ENCODE peak calls at places on chromosomes 1 and 21, in six cellular contexts. N is PC-3, Y is pancreas, X is RWPE1, E is SK-N-SH, O is Panc1. V is an unnamed sample.

GRCh38 chr1:4797429-4797828 is 143.0 kb downstream of the AJAP1 start:
- DNase-seq in N (no peak), O (no peak), E (no peak), X (no peak), Y (no peak), V (no peak)

GRCh38 chr21:45330075-45330781 is 42.5 kb upstream of the POFUT2 start:
- DNase-seq in O (no peak), X (peak), Y (peak), E (no peak), N (peak), V (peak)

GRCh38 chr1:208231929-208232360 is 12.2 kb downstream of the PLXNA2 start:
- DNase-seq in N (peak), O (no peak), E (peak), Y (peak), X (peak), V (peak)

GRCh38 chr21:46289655-46290178 is 3.6 kb downstream of the YBEY start:
- DNase-seq in Y (no peak), N (no peak), E (no peak), O (no peak), X (no peak), V (no peak)

GRCh38 chr1:51818487-51818886 is 60.0 kb downstream of the NRDC start:
- DNase-seq in E (no peak), X (no peak), N (no peak), Y (no peak), O (no peak), V (no peak)

GRCh38 chr1:235047331-235047871 is 81.2 kb downstream of the TOMM20 start:
- DNase-seq in O (no peak), N (no peak), X (no peak), E (no peak), Y (no peak), V (no peak)

GRCh38 chr1:234730110-234730509 is 120.1 kb upstream of the IRF2BP2 start:
- DNase-seq in Y (no peak), O (no peak), E (no peak), N (no peak), X (no peak), V (no peak)

GRCh38 chr1:2022063-2022770 is 3.1 kb downstream of the GABRD start:
- DNase-seq in N (no peak), O (no peak), E (no peak), Y (no peak), X (no peak), V (no peak)

GRCh38 chr21:26982767-26983166 is 15.9 kb upstream of the ADAMTS5 start:
- DNase-seq in Y (no peak), X (peak), N (peak), O (no peak), E (no peak), V (peak)

GRCh38 chr21:39444406-39445145 is 1.0 kb downstream of the LCA5L start:
- DNase-seq in X (peak), N (peak), O (no peak), Y (no peak), E (peak), V (peak)

GRCh38 chr1:41152622-41153044 is 89.5 kb downstream of the SCMH1 start:
- DNase-seq in O (no peak), Y (no peak), E (no peak), X (peak), N (peak), V (peak)

GRCh38 chr1:214983126-214983869 is 99.2 kb upstream of the KCNK2 start:
- DNase-seq in Y (no peak), O (no peak), E (no peak), N (peak), X (no peak), V (no peak)

GRCh38 chr1:54125671-54126070 is 27.1 kb downstream of the CDCP2 start:
- DNase-seq in N (peak), E (no peak), Y (peak), X (no peak), O (no peak), V (peak)

GRCh38 chr1:201741763-201742342 is 87.1 kb upstream of the IPO9 start:
- DNase-seq in N (no peak), O (no peak), E (no peak), X (peak), Y (no peak), V (peak)

GRCh38 chr21:45927851-45928850 is 53.4 kb upstream of the COL6A1 start:
- DNase-seq in E (no peak), O (no peak), Y (no peak), X (no peak), N (no peak), V (no peak)

GRCh38 chr1:232911027-232911599 is 39.3 kb upstream of the NTPCR start:
- DNase-seq in E (no peak), Y (no peak), X (no peak), O (no peak), N (no peak), V (no peak)

GRCh38 chr1:83845437-83846071 is 153.4 kb downstream of the TTLL7 start:
- DNase-seq in X (no peak), E (no peak), N (no peak), Y (no peak), O (no peak), V (peak)

GRCh38 chr1:3061981-3062615 is 6.9 kb upstream of the PRDM16 start:
- DNase-seq in O (no peak), E (no peak), X (no peak), N (peak), Y (no peak), V (no peak)

GRCh38 chr1:33142483-33143065 is 39.3 kb downstream of the TRIM62 start:
- DNase-seq in N (no peak), Y (no peak), X (no peak), E (no peak), O (no peak), V (no peak)

GRCh38 chr1:108704501-108704900 is 8.2 kb upstream of the FNDC7 start:
- DNase-seq in X (peak), Y (no peak), O (no peak), N (peak), E (no peak), V (peak)

GRCh38 chr1:162612606-162613400 is 19.5 kb upstream of the DDR2 start:
- DNase-seq in E (no peak), X (no peak), Y (peak), N (no peak), O (no peak), V (peak)

GRCh38 chr1:18085387-18086074 is 22.1 kb upstream of the IGSF21 start:
- DNase-seq in Y (no peak), N (no peak), O (no peak), E (peak), X (no peak), V (no peak)

GRCh38 chr1:64875606-64876005 is 90.7 kb downstream of the JAK1 start:
- DNase-seq in O (no peak), X (no peak), Y (no peak), E (no peak), N (no peak), V (no peak)

GRCh38 chr1:178126790-178127189 is 32.9 kb downstream of the RASAL2 start:
- DNase-seq in Y (no peak), N (peak), E (no peak), X (peak), O (peak), V (peak)

GRCh38 chr1:226403522-226404034 is 4.3 kb downstream of the PARP1 start:
- DNase-seq in X (peak), N (peak), O (no peak), E (peak), Y (no peak), V (peak)

GRCh38 chr21:33078907-33079582 is 9.1 kb downstream of the OLIG1 start:
- DNase-seq in N (peak), X (peak), Y (no peak), O (peak), E (no peak), V (peak)

GRCh38 chr1:230226814-230227213 is 159.8 kb downstream of the GALNT2 start:
- DNase-seq in Y (no peak), E (no peak), N (no peak), X (no peak), O (no peak), V (no peak)

GRCh38 chr21:45325206-45326168 is 37.8 kb upstream of the POFUT2 start:
- DNase-seq in X (no peak), O (no peak), E (no peak), Y (no peak), N (no peak), V (no peak)

GRCh38 chr21:35017256-35017655 is 31.8 kb downstream of the RUNX1 start:
- DNase-seq in Y (no peak), O (no peak), X (no peak), E (no peak), N (no peak), V (no peak)

GRCh38 chr1:154809436-154810413 is 60.4 kb downstream of the KCNN3 start:
- DNase-seq in N (peak), Y (no peak), X (peak), O (no peak), E (no peak), V (peak)

GRCh38 chr1:12014141-12014981 is 4.9 kb upstream of the MIIP start:
- DNase-seq in Y (no peak), N (no peak), E (no peak), O (no peak), X (peak), V (no peak)
- TF ChIP-seq CTCF in Y (no peak), N (peak), E (peak), O (no peak), X (no peak), V (no peak)

DNA sequence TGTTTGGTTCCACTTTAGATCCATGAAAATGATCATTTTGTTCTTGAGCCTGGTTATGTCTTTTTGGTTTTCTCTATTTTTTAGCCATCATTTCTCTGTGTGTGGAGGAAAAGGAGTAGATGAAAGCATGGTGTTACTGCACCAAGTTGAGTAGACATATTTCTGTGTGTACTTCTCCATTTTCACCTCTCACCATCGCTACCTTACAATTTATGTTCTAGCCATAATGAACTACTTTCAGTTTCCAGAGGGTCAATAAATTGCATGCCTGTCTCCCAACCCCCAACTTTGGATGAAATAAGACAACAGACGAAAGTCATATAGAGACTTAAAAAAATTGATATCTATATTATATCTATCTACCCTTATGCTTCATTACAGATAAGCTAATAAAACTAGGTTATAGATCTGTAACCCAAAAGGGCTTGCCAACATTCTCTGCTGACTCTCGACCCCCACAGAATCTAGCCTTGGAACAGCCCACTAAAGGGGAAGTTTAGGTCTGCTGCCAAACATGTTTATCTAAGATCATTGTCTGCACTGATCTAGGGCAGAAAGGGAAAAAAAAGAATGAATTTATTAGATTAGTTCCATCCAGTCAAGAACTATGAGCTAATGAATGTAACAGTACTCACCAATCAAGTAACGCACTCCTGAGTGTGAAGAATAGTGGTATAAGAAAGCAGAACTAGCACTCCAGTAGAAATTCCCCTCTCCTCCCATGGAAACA is 7.5 kb upstream of the MAN1A2 start:
- DNase-seq in N (no peak), E (peak), Y (no peak), X (no peak), O (no peak), V (no peak)
- TF ChIP-seq CTCF in N (no peak), E (no peak), Y (no peak), X (no peak), O (no peak), V (no peak)

GRCh38 chr1:10789392-10790154 is 6.9 kb downstream of the CASZ1 start:
- DNase-seq in X (no peak), N (no peak), E (no peak), O (no peak), Y (no peak), V (no peak)

GRCh38 chr1:10788592-10789006 is 7.8 kb downstream of the CASZ1 start:
- DNase-seq in X (no peak), Y (peak), E (peak), N (peak), O (no peak), V (no peak)

GRCh38 chr1:10790155-10790707 is 6.2 kb downstream of the CASZ1 start:
- DNase-seq in E (no peak), X (no peak), N (no peak), Y (no peak), O (no peak), V (no peak)

GRCh38 chr1:10793129-10793651 is 3.3 kb downstream of the CASZ1 start:
- DNase-seq in Y (no peak), N (peak), O (peak), E (no peak), X (no peak), V (no peak)

DNA sequence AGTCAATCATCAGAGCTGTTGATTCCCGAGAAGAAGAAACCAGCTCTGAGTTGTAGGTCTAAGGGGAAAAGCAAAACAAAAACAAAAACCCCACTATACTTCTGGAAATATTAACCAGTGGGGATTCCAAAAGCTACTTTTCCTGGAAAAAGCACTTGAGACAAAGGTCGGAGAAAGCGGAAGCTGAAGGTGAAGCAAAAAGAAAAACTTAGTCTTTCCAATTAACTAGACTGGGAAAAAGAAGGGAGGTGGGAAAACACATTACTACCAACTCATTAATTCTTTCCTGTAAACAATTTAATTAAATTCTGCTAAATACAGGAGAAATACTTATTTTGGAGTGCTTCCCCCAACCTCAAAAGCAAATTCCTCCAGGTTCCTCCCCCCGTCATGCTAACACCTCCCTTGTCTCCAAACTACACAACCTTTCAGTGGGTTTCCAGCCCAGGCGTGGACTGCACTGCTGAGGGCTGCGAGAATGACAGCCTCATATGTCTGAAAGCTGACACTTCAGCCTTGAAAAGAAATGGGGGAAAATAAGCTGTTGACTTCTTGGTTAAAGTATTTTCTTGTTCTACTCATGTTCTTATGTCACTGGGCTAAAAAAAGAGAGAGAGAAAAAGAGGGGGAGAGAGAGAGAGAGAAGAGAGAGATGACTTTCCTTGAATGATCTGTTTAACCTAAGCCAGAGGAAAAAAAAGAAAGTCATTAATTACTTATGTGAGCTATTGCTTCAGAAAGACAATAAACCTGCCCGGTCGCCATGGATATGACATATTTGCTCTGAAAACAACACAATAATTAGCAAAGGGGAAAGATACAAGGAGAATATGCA is 5.1 kb downstream of the CASZ1 start:
- DNase-seq in O (no peak), Y (no peak), X (no peak), E (no peak), N (no peak), V (no peak)
- TF ChIP-seq CTCF in O (no peak), Y (no peak), X (no peak), E (no peak), N (no peak), V (no peak)

GRCh38 chr1:151881479-151881878 is 27.8 kb downstream of the THEM4 start:
- DNase-seq in E (no peak), Y (no peak), N (peak), X (no peak), O (no peak), V (peak)
- TF ChIP-seq CTCF in E (no peak), Y (no peak), N (peak), X (peak), O (peak), V (peak)

GRCh38 chr1:161083743-161084084 is 5.6 kb downstream of the NECTIN4 start:
- DNase-seq in Y (no peak), N (no peak), X (no peak), E (no peak), O (no peak), V (no peak)

GRCh38 chr1:161081519-161081918 is 7.8 kb downstream of the NECTIN4 start:
- DNase-seq in X (no peak), N (no peak), O (no peak), Y (no peak), E (no peak), V (no peak)

GRCh38 chr1:161082483-161082882 is 6.9 kb downstream of the NECTIN4 start:
- DNase-seq in E (no peak), N (peak), X (no peak), Y (no peak), O (no peak), V (no peak)

GRCh38 chr1:161084205-161084988 is 5.0 kb downstream of the NECTIN4 start:
- DNase-seq in N (no peak), O (no peak), X (no peak), E (no peak), Y (no peak), V (no peak)

DNA sequence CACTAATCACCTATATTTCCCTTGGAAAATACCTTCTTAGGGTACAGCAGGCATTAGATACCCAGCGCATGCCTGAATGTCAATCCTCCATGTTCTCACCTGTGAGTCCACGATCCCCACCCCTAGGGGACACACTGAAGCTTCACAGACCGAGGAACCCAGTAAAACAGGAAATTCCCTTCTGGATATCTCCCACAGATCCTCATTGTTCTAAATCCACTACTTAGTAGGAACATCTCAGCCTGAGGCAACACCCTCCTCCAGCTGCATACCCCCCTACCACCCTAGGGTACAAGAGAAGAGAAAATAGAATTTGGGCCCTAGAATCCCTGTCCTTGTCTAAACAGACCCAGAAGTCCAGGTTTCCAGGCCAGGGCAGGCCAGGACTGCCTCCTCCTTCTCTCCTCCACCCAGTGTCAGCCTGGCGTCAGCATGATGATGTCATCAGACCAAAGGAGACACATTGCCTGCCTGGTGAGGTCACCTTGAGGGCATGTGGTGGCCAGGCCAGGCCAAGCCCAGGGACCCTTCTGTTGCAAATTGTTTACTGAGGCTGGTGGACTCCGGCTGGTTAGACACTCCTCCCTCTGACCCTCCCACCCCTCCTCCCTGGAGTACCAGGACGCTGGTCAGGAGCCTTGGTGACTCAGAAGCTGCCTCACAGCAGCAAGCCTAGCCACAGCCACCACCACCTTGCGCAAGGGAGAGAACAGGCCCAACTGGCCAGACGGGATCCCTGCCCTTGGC is 6.2 kb downstream of the NECTIN4 start:
- DNase-seq in X (peak), N (peak), E (peak), Y (peak), O (peak), V (peak)
- TF ChIP-seq CTCF in X (no peak), N (no peak), E (no peak), Y (no peak), O (no peak), V (no peak)

DNA sequence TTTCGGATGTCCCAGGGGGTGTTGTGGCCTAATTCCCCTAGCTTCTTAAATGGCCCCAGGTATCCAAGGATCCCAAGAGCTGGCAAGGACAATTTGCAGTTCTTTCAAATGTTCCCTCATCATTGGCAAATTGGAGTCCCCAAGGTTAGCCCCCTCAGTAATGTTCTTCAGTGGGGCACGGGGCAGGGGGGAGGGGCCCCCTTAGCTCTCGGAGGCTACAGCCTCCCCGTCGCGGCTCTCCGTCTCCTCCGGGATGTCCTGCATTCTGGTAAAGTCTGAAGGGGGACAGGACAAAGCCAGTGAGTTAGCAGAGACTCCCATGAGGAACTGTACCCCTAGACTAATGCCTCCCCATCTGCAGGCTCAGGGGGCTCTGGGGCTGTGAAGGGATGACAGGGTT is 6.3 kb downstream of the RXFP4 start:
- DNase-seq in N (no peak), Y (no peak), X (no peak), O (no peak), E (peak), V (no peak)
- TF ChIP-seq CTCF in N (no peak), Y (no peak), X (no peak), O (no peak), E (no peak), V (no peak)

DNA sequence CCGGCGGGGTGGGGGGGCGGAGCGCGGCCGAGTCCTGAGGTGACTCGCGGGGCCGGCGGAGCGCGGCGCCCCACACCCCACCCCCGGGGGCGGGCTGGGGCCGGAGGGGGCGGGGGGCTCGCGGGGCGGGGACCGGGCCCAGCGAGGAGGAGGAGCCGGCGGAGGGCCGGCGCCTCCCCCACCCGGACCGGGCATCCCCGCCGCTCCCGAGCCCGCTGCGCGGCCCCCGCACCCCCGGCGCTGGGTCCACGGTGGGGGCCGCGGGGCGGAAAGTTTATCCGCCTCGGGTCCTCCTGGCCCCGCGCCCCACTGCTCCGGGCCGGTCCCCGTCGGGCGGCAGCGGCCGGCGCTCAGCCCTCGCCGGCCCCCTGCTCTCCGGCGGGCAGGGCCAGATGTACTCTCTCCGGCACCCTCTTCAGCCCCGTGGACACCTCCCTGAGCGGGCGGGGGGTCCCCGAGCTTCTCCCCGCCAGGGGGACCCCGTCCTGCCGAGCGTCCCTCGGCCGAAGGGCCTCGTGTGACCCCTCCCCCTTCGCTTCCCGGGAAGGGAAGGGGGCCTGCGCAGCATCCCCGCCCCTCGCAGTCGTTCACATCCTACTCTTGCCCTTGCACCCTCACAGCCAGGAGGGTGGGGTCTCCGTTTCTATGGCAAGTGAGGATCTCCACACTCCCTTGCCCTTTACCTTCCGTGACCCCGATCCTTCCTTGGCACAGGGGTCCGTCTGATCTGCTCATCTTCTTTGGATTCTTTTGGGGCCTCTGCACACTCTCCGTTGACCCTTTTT is 659 bp downstream of the CAMTA1 start:
- DNase-seq in N (peak), X (peak), E (peak), O (no peak), Y (peak), V (peak)
- TF ChIP-seq CTCF in N (peak), X (no peak), E (no peak), O (no peak), Y (no peak), V (no peak)

GRCh38 chr1:40096977-40097782 is at the start of gene PPT1:
- DNase-seq in N (peak), X (peak), Y (peak), O (peak), E (peak), V (peak)
- TF ChIP-seq CTCF in N (no peak), X (no peak), Y (no peak), O (no peak), E (peak), V (peak)

V was measured in MCF 10A.